ENCODE peak calls at places on chromosomes 4 and X, in seven cellular contexts. Z is ovary, M is heart right ventricle, L is AG04450, A is fibroblast of lung, F is pancreas, C is tibial nerve. S is an unnamed sample.

GRCh38 chrX:30488092-30488491 is 89.5 kb downstream of the TASL start:
- DNase-seq in A (peak; percentile 15), M (no peak), F (no peak), Z (no peak), L (no peak), C (no peak), S (no peak)

GRCh38 chrX:71565634-71566033 is 12.6 kb upstream of the GCNA start:
- DNase-seq in Z (no peak), C (no peak), L (no peak), A (peak; percentile 21), M (no peak), F (no peak), S (no peak)

GRCh38 chr4:88971536-88971935 is 85.4 kb downstream of the FAM13A start:
- DNase-seq in M (no peak), C (no peak), Z (no peak), F (no peak), L (no peak), A (no peak), S (no peak)

GRCh38 chr4:492412-492811 is 6.5 kb downstream of the ZNF721 start:
- DNase-seq in Z (no peak), A (no peak), F (no peak), L (no peak), M (no peak), C (no peak), S (no peak)

GRCh38 chr4:143230683-143231082 is 46.0 kb downstream of the USP38 start:
- DNase-seq in M (no peak), F (no peak), Z (no peak), A (no peak), C (no peak), L (no peak), S (no peak)

GRCh38 chr4:87188063-87188462 is 32.4 kb downstream of the KLHL8 start:
- DNase-seq in F (no peak), Z (no peak), A (peak; percentile 67), L (peak; percentile 16), M (no peak), C (no peak), S (no peak)

GRCh38 chr4:176794151-176794550 is 1.4 kb upstream of the VEGFC start:
- DNase-seq in Z (no peak), C (no peak), A (peak; percentile 96), F (no peak), M (no peak), L (peak; percentile 88), S (no peak)

GRCh38 chrX:40617566-40617965 is 5.7 kb upstream of the MPC1L start:
- DNase-seq in M (no peak), F (no peak), C (no peak), Z (no peak), L (no peak), A (no peak), S (no peak)

GRCh38 chrX:10507181-10507580 is 113.2 kb downstream of the MID1 start:
- DNase-seq in F (no peak), Z (peak; percentile 23), L (no peak), C (no peak), A (no peak), M (no peak), S (no peak)

GRCh38 chrX:15672886-15673285 is 8.3 kb upstream of the CLTRN start:
- DNase-seq in L (no peak), C (no peak), A (no peak), Z (no peak), M (no peak), F (no peak), S (no peak)

GRCh38 chr4:124111922-124112321 is 600.6 kb downstream of the ANKRD50 start:
- DNase-seq in Z (no peak), F (no peak), C (no peak), A (peak; percentile 88), M (no peak), L (peak; percentile 49), S (peak; percentile 42)

GRCh38 chr4:98209111-98209510 is 52.1 kb upstream of the RAP1GDS1 start:
- DNase-seq in L (no peak), A (no peak), Z (no peak), M (no peak), F (no peak), C (no peak), S (no peak)

GRCh38 chr4:81723044-81723884 is 251.6 kb upstream of the RASGEF1B start:
- DNase-seq in Z (no peak), M (no peak), A (no peak), F (no peak), L (no peak), C (no peak), S (no peak)

GRCh38 chrX:67779099-67779498 is 235.3 kb downstream of the AR start:
- DNase-seq in C (no peak), M (no peak), F (no peak), L (no peak), A (no peak), Z (no peak), S (no peak)

GRCh38 chrX:153953342-153953830 is 8.9 kb upstream of the RENBP start:
- DNase-seq in C (peak; percentile 41), L (no peak), Z (peak; percentile 80), F (no peak), M (peak; percentile 68), A (peak; percentile 59), S (no peak)

GRCh38 chr4:140609548-140610425 is 41.0 kb upstream of the UCP1 start:
- DNase-seq in A (peak; percentile 69), C (no peak), F (no peak), L (peak; percentile 4), Z (peak; percentile 23), M (no peak), S (peak; percentile 30)

GRCh38 chrX:19174401-19175025 is 52.2 kb upstream of the ADGRG2 start:
- DNase-seq in F (no peak), L (no peak), C (peak; percentile 15), A (peak; percentile 66), Z (no peak), M (peak; percentile 9), S (no peak)

GRCh38 chr4:68451246-68452211 is 4.3 kb downstream of the TMPRSS11E start:
- DNase-seq in C (no peak), Z (no peak), L (no peak), A (no peak), M (no peak), F (no peak), S (no peak)

GRCh38 chr4:183876268-183876934 is 28.7 kb upstream of the STOX2 start:
- DNase-seq in L (peak; percentile 10), C (no peak), F (peak; percentile 81), A (peak; percentile 95), M (peak; percentile 88), Z (peak; percentile 98), S (no peak)

GRCh38 chr4:25065901-25066610 is 35.3 kb upstream of the LGI2 start:
- DNase-seq in A (no peak), M (no peak), C (no peak), L (no peak), F (no peak), Z (no peak), S (no peak)

GRCh38 chr4:154583677-154584076 is 6.9 kb downstream of the FGA start:
- DNase-seq in M (no peak), C (no peak), A (no peak), L (no peak), Z (no peak), F (no peak), S (no peak)

GRCh38 chr4:120939693-120940092 is 17.2 kb upstream of the PRDM5 start:
- DNase-seq in F (no peak), M (no peak), Z (no peak), L (no peak), A (no peak), C (no peak), S (no peak)

GRCh38 chrX:45622538-45622937 is 421.9 kb upstream of the DIPK2B start:
- DNase-seq in M (no peak), F (no peak), Z (no peak), C (no peak), L (no peak), A (peak; percentile 29), S (no peak)

GRCh38 chr4:139873111-139873866 is 207.7 kb downstream of the MGST2 start:
- DNase-seq in Z (no peak), A (no peak), L (no peak), F (no peak), M (no peak), C (no peak), S (no peak)

GRCh38 chr4:7813674-7814073 is 126.0 kb downstream of the AFAP1 start:
- DNase-seq in M (no peak), F (peak; percentile 55), A (peak; percentile 62), L (peak; percentile 46), C (no peak), Z (no peak), S (no peak)

GRCh38 chrX:119763175-119763574 is 4.8 kb downstream of the SOWAHD start:
- DNase-seq in A (peak; percentile 48), M (no peak), L (peak; percentile 39), C (no peak), Z (no peak), F (no peak), S (no peak)

GRCh38 chrX:124534530-124534929 is 188.2 kb downstream of the SH2D1A start:
- DNase-seq in M (no peak), A (no peak), L (no peak), C (no peak), Z (no peak), F (no peak), S (no peak)

DNA sequence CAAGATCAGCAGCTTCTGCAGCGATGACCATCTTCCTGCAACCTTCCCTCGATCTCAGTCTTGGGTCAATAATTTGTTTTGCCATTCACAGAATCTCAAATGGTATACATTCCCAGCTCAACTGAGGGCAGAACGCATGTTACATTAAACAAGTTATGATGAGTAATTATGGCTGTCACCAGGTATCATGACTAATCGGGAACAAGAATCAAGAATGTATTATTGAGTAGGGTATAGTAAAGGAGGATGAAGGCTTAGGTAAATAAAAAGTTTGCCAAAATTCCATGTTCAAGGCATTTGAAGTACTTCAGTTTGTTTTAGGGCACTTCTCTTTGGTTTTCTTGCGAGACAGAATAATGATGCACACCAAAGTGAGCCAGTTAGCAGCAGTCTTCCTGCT is 194.1 kb downstream of the SH2D1A start:
- DNase-seq in F (no peak), A (no peak), L (no peak), M (no peak), Z (no peak), C (no peak), S (no peak)
- H3K27me3 ChIP-seq in F (no peaks in the 10 kb centered on the region), A (no peaks in the 10 kb centered on the region), L (no peaks in the 10 kb centered on the region), M (no peaks in the 10 kb centered on the region), Z (no peaks in the 10 kb centered on the region), C (no peaks in the 10 kb centered on the region), S (no peaks in the 10 kb centered on the region)

DNA sequence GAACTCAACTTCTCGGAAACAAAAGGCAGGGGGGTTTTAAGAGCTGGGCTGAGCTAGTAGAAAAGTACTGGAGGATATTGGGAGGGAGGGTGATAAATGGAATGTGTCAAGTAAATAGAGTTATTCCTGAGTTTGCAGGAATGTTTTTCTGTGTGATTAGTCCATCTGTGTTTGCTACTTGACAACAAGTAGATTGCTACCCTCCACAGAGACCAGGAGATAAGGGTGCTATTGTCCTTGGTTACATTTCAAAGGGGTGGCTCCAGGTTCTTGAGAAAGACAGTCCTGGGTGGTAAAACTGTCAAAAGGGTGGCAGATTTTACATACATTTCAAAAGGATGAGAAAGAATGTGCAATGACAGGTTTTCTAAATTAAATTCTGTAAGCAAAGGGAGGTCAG is 181.2 kb upstream of the PPP3CA start:
- DNase-seq in M (no peak), C (no peak), Z (no peak), L (no peak), A (no peak), F (no peak), S (no peak)
- TF ChIP-seq CTCF in M (no peak), C (no peak), Z (no peak), L (no peak), A (no peak), F (no peak), S (no peak)

GRCh38 chr4:186737427-186737826 is 13.8 kb upstream of the FAT1 start:
- DNase-seq in L (no peak), C (no peak), M (no peak), F (no peak), Z (no peak), A (no peak), S (no peak)
- H3K27ac ChIP-seq in L (no peak overlapping the region), C (no peak overlapping the region), M (no peak overlapping the region), F (no peak overlapping the region), Z (no peak overlapping the region), A (no peak overlapping the region), S (no peak overlapping the region)

GRCh38 chr4:152981278-152981677 is 45.2 kb downstream of the FHDC1 start:
- DNase-seq in L (no peak), Z (no peak), M (no peak), F (no peak), C (no peak), A (no peak), S (no peak)
- H3K27me3 ChIP-seq in L (peaks cover 3% of the 10 kb centered on the region), Z (no peaks in the 10 kb centered on the region), M (peaks cover 26% of the 10 kb centered on the region), F (no peaks in the 10 kb centered on the region), C (no peaks in the 10 kb centered on the region), A (no peaks in the 10 kb centered on the region), S (no peaks in the 10 kb centered on the region)